ENCODE peak calls at places on chromosomes 1 and 21, in seven cellular contexts. T is lower lobe of right lung, H is adrenal gland, E is PC-3, S is A673, I is colonic mucosa, M is esophagus squamous epithelium. P is an unnamed sample.
A peak's percentile ranks its signal among the peaks of the same experiment; 100 is the strongest.

GRCh38 chr21:44454747-44455523 is at the start of gene LRRC3:
- DNase-seq in H (peak; percentile 87), E (peak; percentile 86), I (peak; percentile 89), S (peak; percentile 91), T (peak; percentile 93), M (peak; percentile 44), P (peak; percentile 88)

GRCh38 chr1:228004331-228004871 is 2.4 kb upstream of the WNT3A start:
- DNase-seq in T (peak; percentile 49), I (no peak), E (peak; percentile 71), S (no peak), M (no peak), H (no peak), P (peak; percentile 42)

GRCh38 chr1:23657659-23658275 is 33.8 kb upstream of the RPL11 start:
- DNase-seq in M (no peak), I (peak; percentile 53), H (peak; percentile 57), S (peak; percentile 64), T (peak; percentile 63), E (peak; percentile 49), P (peak; percentile 54)

GRCh38 chr1:159964144-159964543 is 10.1 kb upstream of the SLAMF9 start:
- DNase-seq in E (no peak), M (no peak), H (no peak), I (no peak), S (no peak), T (no peak), P (no peak)

GRCh38 chr1:149844096-149844495 is 55.3 kb upstream of the BOLA1 start:
- DNase-seq in M (no peak), S (peak; percentile 11), T (no peak), E (peak; percentile 84), H (peak; percentile 38), I (peak; percentile 17), P (no peak)

GRCh38 chr1:177960939-177961622 is 8.8 kb downstream of the SEC16B start:
- DNase-seq in M (no peak), T (no peak), I (no peak), E (no peak), S (no peak), H (no peak), P (no peak)

GRCh38 chr1:204390731-204391466 is 20.7 kb downstream of the PPP1R15B start:
- DNase-seq in T (no peak), I (no peak), M (no peak), E (no peak), H (no peak), S (no peak), P (peak; percentile 25)

GRCh38 chr21:33374080-33374873 is 28.9 kb upstream of the IFNGR2 start:
- DNase-seq in E (peak; percentile 90), S (peak; percentile 61), T (no peak), I (peak; percentile 75), M (no peak), H (peak; percentile 79), P (peak; percentile 58)

GRCh38 chr1:204294371-204294770 is 65.4 kb downstream of the PLEKHA6 start:
- DNase-seq in M (no peak), T (no peak), H (peak; percentile 76), S (no peak), E (peak; percentile 98), I (no peak), P (no peak)

GRCh38 chr1:88673446-88673845 is 10.6 kb upstream of the PKN2 start:
- DNase-seq in E (no peak), S (no peak), I (no peak), T (no peak), M (no peak), H (no peak), P (no peak)

GRCh38 chr1:83901547-83902155 is 97.3 kb downstream of the TTLL7 start:
- DNase-seq in I (peak; percentile 64), M (no peak), S (peak; percentile 22), E (peak; percentile 97), H (no peak), T (no peak), P (peak; percentile 54)

GRCh38 chr1:224180783-224181452 is 2.1 kb upstream of the DEGS1 start:
- DNase-seq in M (no peak), H (no peak), E (no peak), S (no peak), I (no peak), T (no peak), P (no peak)

GRCh38 chr21:15128267-15128666 is 63.5 kb upstream of the NRIP1 start:
- DNase-seq in E (no peak), T (no peak), M (no peak), I (no peak), H (no peak), S (no peak), P (no peak)

GRCh38 chr1:38522998-38523939 is 336.3 kb downstream of the RRAGC start:
- DNase-seq in E (no peak), H (no peak), T (no peak), S (no peak), M (no peak), I (no peak), P (no peak)

GRCh38 chr1:46277658-46278373 is 25.6 kb downstream of the LRRC41 start:
- DNase-seq in H (no peak), I (no peak), E (no peak), T (no peak), S (no peak), M (no peak), P (no peak)

GRCh38 chr1:41773144-41773571 is 145.6 kb downstream of the HIVEP3 start:
- DNase-seq in S (no peak), I (no peak), T (no peak), H (no peak), E (peak; percentile 73), M (no peak), P (peak; percentile 83)

GRCh38 chr1:170261669-170262068 is 115.9 kb downstream of the NTMT2 start:
- DNase-seq in M (no peak), S (peak; percentile 51), I (no peak), T (no peak), H (no peak), E (no peak), P (no peak)

GRCh38 chr1:201597551-201598230 is 58.8 kb downstream of the NAV1 start:
- DNase-seq in I (peak; percentile 90), E (peak; percentile 78), S (peak; percentile 78), M (no peak), H (peak; percentile 58), T (peak; percentile 92), P (peak; percentile 95)

DNA sequence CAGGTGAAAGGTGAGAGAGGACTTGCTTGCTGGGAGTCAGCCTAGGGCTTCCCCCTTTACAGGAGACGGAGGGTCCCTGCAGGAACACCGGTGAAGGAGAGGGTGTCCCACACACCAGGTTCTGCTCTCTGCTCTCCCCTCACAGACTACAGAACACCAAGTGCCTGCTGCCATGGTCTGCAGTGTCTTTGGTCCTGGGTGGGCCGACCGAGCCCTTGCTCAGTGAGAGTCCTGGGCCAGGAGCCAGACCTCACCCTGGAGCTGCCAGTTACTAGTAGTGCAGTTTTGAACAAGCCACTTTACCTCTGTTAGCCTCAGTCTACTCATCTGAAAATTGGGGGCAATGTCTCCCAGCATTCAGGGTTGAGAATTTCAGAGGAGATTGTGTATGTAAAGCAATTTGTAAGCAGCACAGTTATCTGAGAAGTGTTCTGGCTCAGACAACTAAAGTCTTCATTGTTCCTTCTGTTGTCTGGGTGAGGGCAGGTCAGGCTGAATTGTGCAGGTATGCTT is 2.7 kb upstream of the IL6R start:
- DNase-seq in E (no peak), I (no peak), S (no peak), H (peak; percentile 43), T (no peak), M (no peak), P (no peak)
- H3K36me3 ChIP-seq in E (no peaks in the 10 kb centered on the region), I (no peaks in the 10 kb centered on the region), S (no peaks in the 10 kb centered on the region), H (no peaks in the 10 kb centered on the region), T (no peaks in the 10 kb centered on the region), M (no peaks in the 10 kb centered on the region), P (no peaks in the 10 kb centered on the region)

GRCh38 chr21:46357684-46358425 is 33.9 kb downstream of the PCNT start:
- DNase-seq in E (no peak), M (no peak), I (no peak), H (no peak), T (no peak), S (no peak), P (no peak)

GRCh38 chr21:46356005-46356338 is 32.0 kb downstream of the PCNT start:
- DNase-seq in M (no peak), S (no peak), E (no peak), T (no peak), H (no peak), I (no peak), P (no peak)

GRCh38 chr21:46355161-46356004 is 31.4 kb downstream of the PCNT start:
- DNase-seq in M (no peak), H (no peak), E (no peak), S (no peak), T (no peak), I (no peak), P (no peak)

GRCh38 chr21:46357335-46357604 is 33.3 kb downstream of the PCNT start:
- DNase-seq in M (no peak), E (no peak), I (no peak), T (no peak), H (no peak), S (no peak), P (no peak)

GRCh38 chr21:46356494-46357334 is 32.8 kb downstream of the PCNT start:
- DNase-seq in E (no peak), H (no peak), M (no peak), S (no peak), I (no peak), T (no peak), P (no peak)
- H3K36me3 ChIP-seq in E (peaks cover 40% of the 10 kb centered on the region), H (peaks cover 72% of the 10 kb centered on the region), M (peaks cover 98% of the 10 kb centered on the region), S (peaks cover 34% of the 10 kb centered on the region), I (peaks cover 14% of the 10 kb centered on the region), T (peaks cover 91% of the 10 kb centered on the region), P (peaks cover 95% of the 10 kb centered on the region)

GRCh38 chr21:42413093-42413492 is 9.4 kb downstream of the UBASH3A start:
- DNase-seq in I (no peak), M (no peak), S (no peak), E (no peak), H (no peak), T (no peak), P (no peak)

GRCh38 chr21:42414553-42414927 is 10.8 kb downstream of the UBASH3A start:
- DNase-seq in I (no peak), S (no peak), H (no peak), E (no peak), M (no peak), T (no peak), P (no peak)

GRCh38 chr21:42414928-42415769 is 11.4 kb downstream of the UBASH3A start:
- DNase-seq in M (no peak), T (no peak), E (peak; percentile 82), I (no peak), H (peak; percentile 70), S (peak; percentile 76), P (peak; percentile 43)

GRCh38 chr21:42413500-42413899 is 9.8 kb downstream of the UBASH3A start:
- DNase-seq in M (no peak), H (no peak), S (no peak), E (no peak), T (no peak), I (no peak), P (no peak)

DNA sequence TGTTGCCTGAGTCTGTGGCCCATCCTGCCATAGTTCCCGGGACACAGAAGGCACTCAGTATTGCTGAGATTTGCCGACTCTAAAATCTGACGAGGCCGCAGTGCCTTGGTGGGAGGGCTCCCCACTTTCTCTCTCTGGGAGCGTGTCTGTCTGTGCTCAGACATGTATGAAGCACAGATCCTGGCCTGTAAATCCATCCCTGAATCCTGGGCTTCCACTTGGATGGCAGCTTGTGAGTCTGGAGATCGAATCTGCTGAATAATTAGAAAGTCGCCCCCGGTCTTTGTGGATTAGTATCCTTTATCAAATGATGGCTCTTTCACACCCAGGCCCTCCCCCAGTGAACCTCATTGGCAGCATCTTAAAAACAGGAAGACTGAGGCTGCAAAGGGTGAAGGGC is 10.4 kb downstream of the UBASH3A start:
- DNase-seq in M (no peak), I (no peak), H (no peak), S (no peak), T (no peak), E (no peak), P (no peak)
- H3K36me3 ChIP-seq in M (no peaks in the 10 kb centered on the region), I (no peaks in the 10 kb centered on the region), H (no peaks in the 10 kb centered on the region), S (no peaks in the 10 kb centered on the region), T (no peaks in the 10 kb centered on the region), E (no peaks in the 10 kb centered on the region), P (no peaks in the 10 kb centered on the region)

GRCh38 chr1:77945345-77945744 is 33.5 kb downstream of the FUBP1 start:
- DNase-seq in I (no peak), T (no peak), M (no peak), E (no peak), S (no peak), H (no peak), P (no peak)
- H3K36me3 ChIP-seq in I (no peaks in the 10 kb centered on the region), T (peaks cover 78% of the 10 kb centered on the region), M (peaks cover 97% of the 10 kb centered on the region), E (peaks cover 72% of the 10 kb centered on the region), S (peaks cover 91% of the 10 kb centered on the region), H (peaks cover 57% of the 10 kb centered on the region), P (peaks cover 98% of the 10 kb centered on the region)

P was measured in stomach.